ENCODE peak calls at places on chromosomes 16 and 17, in five cellular contexts. F is head of caudate nucleus; N is OCI-M1; P is activated CD4-positive, alpha-beta memory T cell treated with anti-CD3 and anti-CD28 coated beads, Interleukin-2, amount 10 ng/mL, durations not matched to agents 7 days and 5 days; R is AG10803. I is an unnamed sample.

GRCh38 chr17:80146121-80147034 is 550 bp downstream of the EIF4A3 start:
- DNase-seq in R (peak; percentile 24), N (peak; percentile 46), P (peak; percentile 41), F (peak; percentile 20), I (no peak)

GRCh38 chr17:57584050-57584551 is 161.0 kb downstream of the CCDC182 start:
- DNase-seq in N (no peak), R (peak; percentile 80), P (no peak), F (no peak), I (no peak)

GRCh38 chr17:57319806-57320205 is 63.5 kb downstream of the MSI2 start:
- DNase-seq in N (no peak), P (no peak), R (no peak), F (no peak), I (no peak)

GRCh38 chr16:3458278-3458851 is 14.9 kb downstream of the NAA60 start:
- DNase-seq in F (no peak), P (no peak), N (peak; percentile 61), R (peak; percentile 65), I (peak; percentile 41)

GRCh38 chr17:78736526-78737079 is 45.5 kb downstream of the CYTH1 start:
- DNase-seq in R (no peak), P (peak; percentile 74), F (no peak), N (peak; percentile 66), I (no peak)

GRCh38 chr17:82198092-82198491 is 14.6 kb downstream of the CCDC57 start:
- DNase-seq in P (no peak), N (no peak), F (no peak), R (no peak), I (no peak)

GRCh38 chr16:19523184-19523558 is 571 bp upstream of the CCP110 start:
- DNase-seq in N (no peak), P (no peak), R (no peak), F (no peak), I (no peak)

GRCh38 chr17:39981207-39982068 is 831 bp downstream of the PSMD3 start:
- DNase-seq in N (peak; percentile 40), P (no peak), F (no peak), R (no peak), I (no peak)

GRCh38 chr16:88455610-88456355 is 2.7 kb downstream of the ZFPM1 start:
- DNase-seq in N (peak; percentile 95), R (peak; percentile 43), F (no peak), P (peak; percentile 77), I (no peak)

GRCh38 chr16:14199624-14200023 is 128.5 kb downstream of the MRTFB start:
- DNase-seq in R (peak; percentile 37), F (no peak), N (no peak), P (no peak), I (no peak)

GRCh38 chr17:19702231-19702641 is 14.1 kb downstream of the SLC47A2 start:
- DNase-seq in R (no peak), N (no peak), F (no peak), P (no peak), I (no peak)

GRCh38 chr17:29793501-29793900 is 136.5 kb downstream of the SSH2 start:
- DNase-seq in P (no peak), F (no peak), R (no peak), N (no peak), I (no peak)

GRCh38 chr16:69888005-69888560 is 63.1 kb upstream of the CLEC18A start:
- DNase-seq in P (no peak), F (no peak), R (no peak), N (no peak), I (no peak)

GRCh38 chr16:65876200-65876498 is 490.3 kb upstream of the CDH5 start:
- DNase-seq in F (no peak), P (no peak), R (peak; percentile 56), N (no peak), I (no peak)

GRCh38 chr17:83053021-83053778 is 26.2 kb upstream of the METRNL start:
- DNase-seq in R (no peak), N (no peak), F (peak; percentile 10), P (peak; percentile 16), I (peak; percentile 62)

GRCh38 chr16:56506941-56507340 is 12.9 kb downstream of the BBS2 start:
- DNase-seq in N (no peak), P (no peak), F (no peak), R (peak; percentile 56), I (no peak)

GRCh38 chr17:3990391-3991127 is 26.3 kb upstream of the ATP2A3 start:
- DNase-seq in F (peak; percentile 46), R (peak; percentile 21), P (no peak), N (no peak), I (peak; percentile 30)

GRCh38 chr17:32625971-32626370 is 139.2 kb downstream of the CDK5R1 start:
- DNase-seq in R (no peak), P (no peak), F (no peak), N (no peak), I (no peak)

GRCh38 chr16:57262841-57263584 is 18.0 kb downstream of the ARL2BP start:
- DNase-seq in F (peak; percentile 59), P (no peak), N (peak; percentile 12), R (no peak), I (peak; percentile 27)

GRCh38 chr16:79127768-79128167 is 472.8 kb downstream of the MAF start:
- DNase-seq in R (no peak), P (no peak), N (no peak), F (no peak), I (no peak)

GRCh38 chr17:30352247-30352814 is 18.5 kb upstream of the TMIGD1 start:
- DNase-seq in F (no peak), R (no peak), N (peak; percentile 20), P (no peak), I (peak; percentile 58)

GRCh38 chr17:75869282-75870141 is 8.9 kb downstream of the TRIM47 start:
- DNase-seq in R (peak; percentile 84), F (peak; percentile 65), P (no peak), N (no peak), I (no peak)

GRCh38 chr17:42843358-42843934 is 934 bp upstream of the AOC2 start:
- DNase-seq in R (peak; percentile 73), N (peak; percentile 70), P (no peak), F (no peak), I (no peak)

GRCh38 chr17:55872374-55872773 is 121.5 kb downstream of the PCTP start:
- DNase-seq in R (no peak), P (no peak), F (no peak), N (no peak), I (no peak)

GRCh38 chr17:45307290-45308015 is 9.4 kb downstream of the MAP3K14 start:
- DNase-seq in N (peak; percentile 85), F (no peak), P (peak; percentile 51), R (peak; percentile 88), I (no peak)

I was measured in right lobe of liver.